ENCODE peak calls at places on chromosomes 7 and 10, in four cellular contexts. D is GM23248, F is left lung, G is heart right ventricle. U is an unnamed sample. For H3K9me3, the result is how much of the 10 kb centered on the place peaks cover.

GRCh38 chr10:126933116-126933515 is 27.9 kb downstream of the DOCK1 start:
- DNase-seq in D (no peak), F (no peak), G (no peak), U (no peak)

GRCh38 chr7:139242741-139243281 is 11.8 kb downstream of the UBN2 start:
- DNase-seq in D (peak), F (no peak), G (no peak), U (no peak)

GRCh38 chr7:131383937-131384635 is 56.4 kb downstream of the MKLN1 start:
- DNase-seq in D (no peak), F (no peak), G (no peak), U (no peak)

GRCh38 chr10:98077223-98077622 is 46.8 kb upstream of the CRTAC1 start:
- DNase-seq in D (no peak), F (no peak), G (no peak), U (no peak)

GRCh38 chr10:110843796-110844616 is 27.7 kb upstream of the PDCD4 start:
- DNase-seq in D (no peak), F (no peak), G (no peak), U (no peak)

GRCh38 chr10:60203993-60204618 is 185.6 kb downstream of the ANK3 start:
- DNase-seq in D (peak), F (no peak), G (no peak), U (no peak)

GRCh38 chr7:36526720-36527548 is 137.3 kb downstream of the ANLN start:
- DNase-seq in D (peak), F (no peak), G (no peak), U (no peak)

GRCh38 chr7:33420311-33420710 is 290.9 kb downstream of the BBS9 start:
- DNase-seq in D (no peak), F (no peak), G (no peak), U (no peak)

GRCh38 chr10:68403701-68404100 is 3.4 kb downstream of the RUFY2 start:
- DNase-seq in D (peak), F (no peak), G (no peak), U (no peak)

GRCh38 chr7:5682889-5683670 is 98.4 kb downstream of the RNF216 start:
- DNase-seq in D (no peak), F (no peak), G (no peak), U (no peak)

GRCh38 chr10:62153191-62153590 is 115.5 kb downstream of the RTKN2 start:
- DNase-seq in D (peak), F (no peak), G (no peak), U (no peak)

GRCh38 chr7:867001-867405 is 9.4 kb upstream of the GET4 start:
- DNase-seq in D (peak), F (no peak), G (peak), U (no peak)

GRCh38 chr7:17304926-17305325 is 6.5 kb downstream of the AHR start:
- DNase-seq in D (peak), F (no peak), G (no peak), U (no peak)

GRCh38 chr7:133910761-133911160 is 216.4 kb upstream of the LRGUK start:
- DNase-seq in D (no peak), F (no peak), G (no peak), U (no peak)

GRCh38 chr7:111362660-111363059 is 199.6 kb downstream of the IMMP2L start:
- DNase-seq in D (peak), F (no peak), G (no peak), U (no peak)

GRCh38 chr10:29865700-29866355 is 193.6 kb downstream of the JCAD start:
- DNase-seq in D (no peak), F (no peak), G (no peak), U (no peak)

GRCh38 chr10:93416824-93417223 is 65.3 kb downstream of the MYOF start:
- DNase-seq in D (no peak), F (no peak), G (no peak), U (no peak)

GRCh38 chr10:15751048-15751447 is 31.3 kb upstream of the ITGA8 start:
- DNase-seq in D (peak), F (no peak), G (no peak), U (no peak)

GRCh38 chr10:62005281-62005680 is 103.8 kb downstream of the ARID5B start:
- DNase-seq in D (peak), F (no peak), G (no peak), U (no peak)

GRCh38 chr10:116113721-116114501 is 159.1 kb downstream of the GFRA1 start:
- DNase-seq in D (peak), F (no peak), G (no peak), U (no peak)

GRCh38 chr10:62618576-62619408 is 185.7 kb upstream of the ADO start:
- DNase-seq in D (peak), F (peak), G (no peak), U (no peak)

GRCh38 chr10:79321951-79322350 is 25.3 kb upstream of the PPIF start:
- DNase-seq in D (no peak), F (no peak), G (no peak), U (no peak)

GRCh38 chr7:104136981-104137380 is 70.8 kb downstream of the ORC5 start:
- DNase-seq in D (no peak), F (no peak), G (no peak), U (no peak)
- H3K9me3 ChIP-seq in D (under half), F (under half), G (under half), U (under half)

GRCh38 chr7:141575654-141576448 is 24.6 kb downstream of the AGK start:
- DNase-seq in D (peak), F (no peak), G (no peak), U (no peak)

GRCh38 chr7:141575164-141575563 is 24.0 kb downstream of the AGK start:
- DNase-seq in D (no peak), F (no peak), G (no peak), U (no peak)

GRCh38 chr7:141572175-141572574 is 21.0 kb downstream of the AGK start:
- DNase-seq in D (no peak), F (no peak), G (no peak), U (no peak)

GRCh38 chr7:141573511-141573910 is 22.3 kb downstream of the AGK start:
- DNase-seq in D (no peak), F (no peak), G (no peak), U (no peak)

GRCh38 chr7:141577043-141577839 is 26.0 kb downstream of the AGK start:
- DNase-seq in D (no peak), F (no peak), G (no peak), U (no peak)
- H3K9me3 ChIP-seq in D (under half), F (under half), G (under half), U (under half)

DNA sequence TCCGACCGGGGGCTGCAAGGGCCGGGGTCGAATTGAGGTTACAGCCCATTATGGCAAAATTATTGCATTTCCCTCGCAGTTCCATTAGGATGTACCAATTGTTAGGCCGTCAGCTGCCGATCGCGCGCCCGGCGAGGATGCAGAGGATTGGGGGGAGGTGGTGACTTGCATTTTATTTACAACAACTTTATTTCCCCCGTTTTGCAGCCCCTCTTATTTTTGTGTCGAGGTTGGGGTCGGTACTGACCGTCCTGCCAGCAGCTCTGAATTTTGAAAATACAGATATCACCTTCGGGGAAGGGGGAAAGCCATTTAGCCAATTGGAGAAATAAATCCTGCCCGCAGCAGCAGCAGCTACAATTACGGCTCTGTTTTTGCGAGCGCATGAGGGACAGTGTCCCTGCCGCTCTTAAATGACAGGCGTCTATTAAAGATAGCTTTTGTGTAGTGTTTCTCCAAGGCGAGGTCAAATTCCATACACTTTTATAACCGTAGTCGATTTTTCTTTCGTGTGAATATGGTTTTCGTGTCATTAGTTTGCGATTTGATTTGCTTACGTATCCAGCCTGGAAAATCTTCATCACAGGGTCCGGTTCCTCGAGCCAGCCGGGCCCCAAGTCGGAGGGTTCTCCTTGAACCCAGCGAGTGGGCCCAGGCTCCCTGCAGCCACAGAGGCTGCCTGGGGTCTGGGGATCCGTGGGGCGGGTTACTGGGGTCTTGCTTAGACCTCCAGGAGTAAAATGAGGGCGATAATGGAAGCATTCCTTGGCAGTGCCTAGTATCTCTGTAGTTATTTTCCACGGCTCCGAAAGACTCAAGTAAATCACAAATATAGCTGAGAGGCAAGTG is 693 bp upstream of the HOXA5 start:
- DNase-seq in D (no peak), F (peak), G (no peak), U (no peak)
- H3K9me3 ChIP-seq in D (under half), F (under half), G (under half), U (under half)

GRCh38 chr10:109115179-109115578 is 808.1 kb downstream of the XPNPEP1 start:
- DNase-seq in D (no peak), F (no peak), G (no peak), U (no peak)
- H3K9me3 ChIP-seq in D (under half), F (under half), G (under half), U (under half)

GRCh38 chr7:56483861-56484550 is 367.8 kb upstream of the NUPR2 start:
- DNase-seq in D (no peak), F (no peak), G (no peak), U (no peak)

GRCh38 chr7:56479748-56480147 is 363.5 kb upstream of the NUPR2 start:
- DNase-seq in D (no peak), F (no peak), G (no peak), U (no peak)

GRCh38 chr7:56474271-56474670 is 358.1 kb upstream of the NUPR2 start:
- DNase-seq in D (no peak), F (no peak), G (no peak), U (no peak)

GRCh38 chr7:56483153-56483552 is 366.9 kb upstream of the NUPR2 start:
- DNase-seq in D (no peak), F (no peak), G (no peak), U (no peak)

DNA sequence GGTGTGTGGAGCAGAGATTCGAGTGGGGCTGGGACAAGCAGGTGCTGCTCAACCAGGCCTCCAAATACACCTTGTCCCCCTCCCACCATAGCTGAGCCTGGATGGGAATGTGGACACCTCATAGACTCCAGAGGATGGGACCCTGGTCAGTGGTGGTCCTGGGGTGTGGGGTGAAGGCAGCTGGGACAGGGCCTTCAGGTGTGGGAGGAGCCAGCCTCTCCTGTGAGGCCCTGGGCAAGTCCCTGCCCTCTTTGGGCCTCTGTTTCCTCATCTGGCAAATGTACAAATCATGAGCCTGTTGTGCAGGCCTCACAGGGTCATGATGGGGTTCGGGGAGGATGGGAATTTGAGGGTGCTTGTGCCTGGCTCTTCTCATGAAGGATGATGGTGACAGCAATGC is 362.9 kb upstream of the NUPR2 start:
- DNase-seq in D (no peak), F (no peak), G (no peak), U (no peak)
- H3K9me3 ChIP-seq in D (under half), F (half or more), G (under half), U (half or more)

GRCh38 chr7:157855016-157855415 is 518.2 kb downstream of the DNAJB6 start:
- DNase-seq in D (no peak), F (no peak), G (no peak), U (no peak)
- H3K9me3 ChIP-seq in D (under half), F (under half), G (under half), U (under half)

DNA sequence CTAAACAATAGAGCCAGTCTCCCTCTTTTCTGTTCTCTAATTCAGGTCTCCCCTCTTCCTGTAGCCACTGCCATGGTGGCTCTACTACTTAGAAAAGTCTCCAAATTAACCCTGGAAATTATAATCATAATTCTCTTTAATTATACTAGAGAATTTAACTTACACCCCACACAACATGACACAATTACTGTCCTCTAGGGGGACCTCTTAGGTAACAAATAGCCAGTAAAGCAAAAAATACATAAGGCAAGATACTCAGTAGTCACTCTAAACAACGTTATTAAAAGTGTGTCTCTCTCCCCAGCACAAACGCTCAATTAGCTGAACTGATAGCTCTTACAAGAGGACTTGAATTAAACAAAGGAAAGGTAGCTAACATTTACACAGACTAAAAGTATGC is 44.3 kb upstream of the ZNF107 start:
- DNase-seq in D (no peak), F (no peak), G (no peak), U (no peak)
- H3K9me3 ChIP-seq in D (under half), F (under half), G (under half), U (under half)